ENCODE peak calls at places on chromosomes 16 and 17, in six cellular contexts. U is skeletal muscle cell, T is Calu3, K is mesenchymal stem cell, J is A549, P is AG10803. B is an unnamed sample.

GRCh38 chr16:87543436-87544191 is 50.8 kb upstream of the ZCCHC14 start:
- DNase-seq in T (no peak), P (no peak), J (no peak), U (no peak), K (no peak), B (no peak)

GRCh38 chr17:1252203-1252608 is 18.0 kb upstream of the BHLHA9 start:
- DNase-seq in K (no peak), U (no peak), T (no peak), J (no peak), P (peak), B (no peak)

GRCh38 chr16:85157372-85157771 is 45.1 kb upstream of the CIBAR2 start:
- DNase-seq in J (no peak), U (no peak), P (no peak), K (no peak), T (no peak), B (no peak)

GRCh38 chr17:38628441-38628840 is 22.7 kb upstream of the SRCIN1 start:
- DNase-seq in K (peak), P (peak), U (no peak), J (peak), T (peak), B (no peak)

GRCh38 chr17:64784353-64784798 is 122.3 kb upstream of the SMURF2 start:
- DNase-seq in P (no peak), T (no peak), J (no peak), U (no peak), K (no peak), B (no peak)

GRCh38 chr17:50181155-50181554 is 15.3 kb downstream of the SGCA start:
- DNase-seq in K (no peak), U (no peak), T (no peak), J (no peak), P (no peak), B (no peak)

GRCh38 chr16:48829911-48830310 is 219.9 kb upstream of the N4BP1 start:
- DNase-seq in P (no peak), T (no peak), J (no peak), K (no peak), U (no peak), B (no peak)

GRCh38 chr17:31692632-31693031 is 166.4 kb downstream of the COPRS start:
- DNase-seq in K (no peak), U (no peak), J (no peak), P (no peak), T (no peak), B (no peak)

GRCh38 chr17:81437221-81437651 is 42.0 kb downstream of the BAHCC1 start:
- DNase-seq in J (no peak), T (no peak), P (no peak), K (no peak), U (no peak), B (no peak)

GRCh38 chr17:57834146-57834741 is 15.6 kb downstream of the MRPS23 start:
- DNase-seq in K (no peak), P (peak), T (no peak), J (no peak), U (no peak), B (no peak)

GRCh38 chr16:85309656-85310587 is 197.7 kb upstream of the CIBAR2 start:
- DNase-seq in U (peak), P (no peak), K (no peak), J (no peak), T (no peak), B (no peak)

GRCh38 chr16:4205971-4206370 is 35.9 kb downstream of the SRL start:
- DNase-seq in T (no peak), U (no peak), J (no peak), P (no peak), K (no peak), B (no peak)

GRCh38 chr17:42233148-42233547 is 38.9 kb upstream of the GHDC start:
- DNase-seq in U (no peak), K (no peak), P (peak), T (no peak), J (no peak), B (no peak)

GRCh38 chr17:57505841-57506240 is 239.3 kb downstream of the CCDC182 start:
- DNase-seq in J (no peak), P (no peak), U (no peak), K (no peak), T (no peak), B (no peak)

GRCh38 chr17:37789166-37789565 is 44.3 kb upstream of the HNF1B start:
- DNase-seq in J (no peak), T (no peak), K (no peak), U (no peak), P (no peak), B (no peak)

GRCh38 chr16:53356478-53357207 is 77.6 kb upstream of the RBL2 start:
- DNase-seq in P (no peak), T (no peak), K (no peak), U (no peak), J (no peak), B (no peak)

GRCh38 chr17:74241434-74241833 is 28.1 kb downstream of the TTYH2 start:
- DNase-seq in T (no peak), J (no peak), K (no peak), P (no peak), U (no peak), B (no peak)

GRCh38 chr17:78242024-78242742 is 10.8 kb downstream of the TMEM235 start:
- DNase-seq in U (no peak), P (no peak), T (no peak), K (peak), J (no peak), B (no peak)